ENCODE peak calls at places on chromosomes 2 and 18, in ten cellular contexts. One of them, this sample, is unnamed.

GRCh38 chr2:32832821-32833220 is 113.9 kb upstream of the LTBP1 start:
- DNase-seq in Kasumi-1: no peak
- DNase-seq in stimulated activated CD8-positive, alpha-beta memory T cell treated with anti-CD3 and anti-CD28 coated beads, Interleukin-4, amount 100 ng/mL, for 24 hours: no peak
- DNase-seq in GM04503: no peak
- DNase-seq in NCI-H1092: no peak
- DNase-seq in MV-4-11: no peak
- DNase-seq in spleen: no peak
- DNase-seq in stimulated activated CD4-positive, alpha-beta T cell treated with anti-CD3 and anti-CD28 coated beads, TNF-alpha, amount 100 ng/mL, for 24 hours: no peak
- DNase-seq in posterior vena cava: no peak
- DNase-seq in keratinocyte: no peak
- DNase-seq in this sample: no peak

GRCh38 chr2:66528974-66529724 is 94.2 kb downstream of the MEIS1 start:
- DNase-seq in Kasumi-1: no peak
- DNase-seq in stimulated activated CD8-positive, alpha-beta memory T cell treated with anti-CD3 and anti-CD28 coated beads, Interleukin-4, amount 100 ng/mL, for 24 hours: no peak
- DNase-seq in GM04503: no peak
- DNase-seq in NCI-H1092: no peak
- DNase-seq in MV-4-11: no peak
- DNase-seq in spleen: no peak
- DNase-seq in stimulated activated CD4-positive, alpha-beta T cell treated with anti-CD3 and anti-CD28 coated beads, TNF-alpha, amount 100 ng/mL, for 24 hours: no peak
- DNase-seq in posterior vena cava: no peak
- DNase-seq in keratinocyte: no peak
- DNase-seq in this sample: no peak

GRCh38 chr2:219125886-219126270 is 34.7 kb downstream of the NHEJ1 start:
- DNase-seq in Kasumi-1: no peak
- DNase-seq in stimulated activated CD8-positive, alpha-beta memory T cell treated with anti-CD3 and anti-CD28 coated beads, Interleukin-4, amount 100 ng/mL, for 24 hours: no peak
- DNase-seq in GM04503: no peak
- DNase-seq in NCI-H1092: no peak
- DNase-seq in MV-4-11: no peak
- DNase-seq in spleen: no peak
- DNase-seq in stimulated activated CD4-positive, alpha-beta T cell treated with anti-CD3 and anti-CD28 coated beads, TNF-alpha, amount 100 ng/mL, for 24 hours: no peak
- DNase-seq in posterior vena cava: no peak
- DNase-seq in keratinocyte: no peak
- DNase-seq in this sample: no peak

GRCh38 chr2:231672617-231673347 is 35.5 kb upstream of the PTMA start:
- DNase-seq in Kasumi-1: peak; percentile 40
- DNase-seq in stimulated activated CD8-positive, alpha-beta memory T cell treated with anti-CD3 and anti-CD28 coated beads, Interleukin-4, amount 100 ng/mL, for 24 hours: no peak
- DNase-seq in GM04503: no peak
- DNase-seq in NCI-H1092: no peak
- DNase-seq in MV-4-11: no peak
- DNase-seq in spleen: peak; percentile 93
- DNase-seq in stimulated activated CD4-positive, alpha-beta T cell treated with anti-CD3 and anti-CD28 coated beads, TNF-alpha, amount 100 ng/mL, for 24 hours: no peak
- DNase-seq in posterior vena cava: no peak
- DNase-seq in keratinocyte: no peak
- DNase-seq in this sample: no peak

GRCh38 chr2:149787206-149787605 is 199.6 kb upstream of the MMADHC start:
- DNase-seq in Kasumi-1: no peak
- DNase-seq in stimulated activated CD8-positive, alpha-beta memory T cell treated with anti-CD3 and anti-CD28 coated beads, Interleukin-4, amount 100 ng/mL, for 24 hours: no peak
- DNase-seq in GM04503: no peak
- DNase-seq in NCI-H1092: no peak
- DNase-seq in MV-4-11: no peak
- DNase-seq in spleen: no peak
- DNase-seq in stimulated activated CD4-positive, alpha-beta T cell treated with anti-CD3 and anti-CD28 coated beads, TNF-alpha, amount 100 ng/mL, for 24 hours: no peak
- DNase-seq in posterior vena cava: no peak
- DNase-seq in keratinocyte: no peak
- DNase-seq in this sample: no peak

GRCh38 chr2:188517549-188518255 is 226.0 kb downstream of the GULP1 start:
- DNase-seq in Kasumi-1: no peak
- DNase-seq in stimulated activated CD8-positive, alpha-beta memory T cell treated with anti-CD3 and anti-CD28 coated beads, Interleukin-4, amount 100 ng/mL, for 24 hours: no peak
- DNase-seq in GM04503: no peak
- DNase-seq in NCI-H1092: no peak
- DNase-seq in MV-4-11: no peak
- DNase-seq in spleen: no peak
- DNase-seq in stimulated activated CD4-positive, alpha-beta T cell treated with anti-CD3 and anti-CD28 coated beads, TNF-alpha, amount 100 ng/mL, for 24 hours: no peak
- DNase-seq in posterior vena cava: no peak
- DNase-seq in keratinocyte: no peak
- DNase-seq in this sample: no peak

GRCh38 chr2:9168851-9169250 is 37.8 kb upstream of the ASAP2 start:
- DNase-seq in Kasumi-1: peak; percentile 39
- DNase-seq in stimulated activated CD8-positive, alpha-beta memory T cell treated with anti-CD3 and anti-CD28 coated beads, Interleukin-4, amount 100 ng/mL, for 24 hours: no peak
- DNase-seq in GM04503: no peak
- DNase-seq in NCI-H1092: no peak
- DNase-seq in MV-4-11: peak; percentile 91
- DNase-seq in spleen: peak; percentile 62
- DNase-seq in stimulated activated CD4-positive, alpha-beta T cell treated with anti-CD3 and anti-CD28 coated beads, TNF-alpha, amount 100 ng/mL, for 24 hours: no peak
- DNase-seq in posterior vena cava: peak; percentile 63
- DNase-seq in keratinocyte: no peak
- DNase-seq in this sample: no peak

GRCh38 chr2:9232886-9233285 is 26.3 kb downstream of the ASAP2 start:
- DNase-seq in Kasumi-1: no peak
- DNase-seq in stimulated activated CD8-positive, alpha-beta memory T cell treated with anti-CD3 and anti-CD28 coated beads, Interleukin-4, amount 100 ng/mL, for 24 hours: no peak
- DNase-seq in GM04503: no peak
- DNase-seq in NCI-H1092: no peak
- DNase-seq in MV-4-11: no peak
- DNase-seq in spleen: no peak
- DNase-seq in stimulated activated CD4-positive, alpha-beta T cell treated with anti-CD3 and anti-CD28 coated beads, TNF-alpha, amount 100 ng/mL, for 24 hours: no peak
- DNase-seq in posterior vena cava: no peak
- DNase-seq in keratinocyte: no peak
- DNase-seq in this sample: no peak

GRCh38 chr2:20509766-20510490 is 63.1 kb downstream of the RHOB start:
- DNase-seq in Kasumi-1: no peak
- DNase-seq in stimulated activated CD8-positive, alpha-beta memory T cell treated with anti-CD3 and anti-CD28 coated beads, Interleukin-4, amount 100 ng/mL, for 24 hours: no peak
- DNase-seq in GM04503: no peak
- DNase-seq in NCI-H1092: no peak
- DNase-seq in MV-4-11: no peak
- DNase-seq in spleen: no peak
- DNase-seq in stimulated activated CD4-positive, alpha-beta T cell treated with anti-CD3 and anti-CD28 coated beads, TNF-alpha, amount 100 ng/mL, for 24 hours: no peak
- DNase-seq in posterior vena cava: no peak
- DNase-seq in keratinocyte: peak; percentile 82
- DNase-seq in this sample: peak; percentile 65

GRCh38 chr18:46001892-46002291 is 34.8 kb upstream of the EPG5 start:
- DNase-seq in Kasumi-1: no peak
- DNase-seq in stimulated activated CD8-positive, alpha-beta memory T cell treated with anti-CD3 and anti-CD28 coated beads, Interleukin-4, amount 100 ng/mL, for 24 hours: no peak
- DNase-seq in GM04503: no peak
- DNase-seq in NCI-H1092: no peak
- DNase-seq in MV-4-11: no peak
- DNase-seq in spleen: no peak
- DNase-seq in stimulated activated CD4-positive, alpha-beta T cell treated with anti-CD3 and anti-CD28 coated beads, TNF-alpha, amount 100 ng/mL, for 24 hours: no peak
- DNase-seq in posterior vena cava: no peak
- DNase-seq in keratinocyte: no peak
- DNase-seq in this sample: no peak

GRCh38 chr2:196607073-196607472 is 32.4 kb upstream of the CCDC150 start:
- DNase-seq in Kasumi-1: no peak
- DNase-seq in stimulated activated CD8-positive, alpha-beta memory T cell treated with anti-CD3 and anti-CD28 coated beads, Interleukin-4, amount 100 ng/mL, for 24 hours: no peak
- DNase-seq in GM04503: no peak
- DNase-seq in NCI-H1092: no peak
- DNase-seq in MV-4-11: no peak
- DNase-seq in spleen: no peak
- DNase-seq in stimulated activated CD4-positive, alpha-beta T cell treated with anti-CD3 and anti-CD28 coated beads, TNF-alpha, amount 100 ng/mL, for 24 hours: no peak
- DNase-seq in posterior vena cava: no peak
- DNase-seq in keratinocyte: no peak
- DNase-seq in this sample: no peak